ENCODE peak calls at places on chromosomes 7 and 10, in eight cellular contexts. One of them, this sample, is unnamed.

GRCh38 chr10:110137142-110137545 is 70.3 kb upstream of the MXI1 start:
- DNase-seq in epithelial cell of esophagus: peak
- DNase-seq in HCT116: peak
- DNase-seq in fibroblast of pulmonary artery: peak
- DNase-seq in lower lobe of right lung: no peak
- DNase-seq in cardiac muscle cell: peak
- DNase-seq in Panc1: peak
- DNase-seq in MM.1S: peak
- DNase-seq in this sample: no peak

GRCh38 chr10:58996063-58996462 is 180.4 kb upstream of the PHYHIPL start:
- DNase-seq in epithelial cell of esophagus: no peak
- DNase-seq in HCT116: no peak
- DNase-seq in fibroblast of pulmonary artery: no peak
- DNase-seq in lower lobe of right lung: no peak
- DNase-seq in cardiac muscle cell: no peak
- DNase-seq in Panc1: no peak
- DNase-seq in MM.1S: no peak
- DNase-seq in this sample: no peak

GRCh38 chr7:30473393-30473775 is 5.2 kb downstream of the NOD1 start:
- DNase-seq in epithelial cell of esophagus: no peak
- DNase-seq in HCT116: no peak
- DNase-seq in fibroblast of pulmonary artery: no peak
- DNase-seq in lower lobe of right lung: no peak
- DNase-seq in cardiac muscle cell: no peak
- DNase-seq in Panc1: no peak
- DNase-seq in MM.1S: no peak
- DNase-seq in this sample: no peak

GRCh38 chr10:66928791-66929190 is 3.0 kb downstream of the LRRTM3 start:
- DNase-seq in epithelial cell of esophagus: no peak
- DNase-seq in HCT116: no peak
- DNase-seq in fibroblast of pulmonary artery: no peak
- DNase-seq in lower lobe of right lung: no peak
- DNase-seq in cardiac muscle cell: no peak
- DNase-seq in Panc1: no peak
- DNase-seq in MM.1S: no peak
- DNase-seq in this sample: no peak

GRCh38 chr10:22599048-22599561 is 115.3 kb downstream of the PIP4K2A start:
- DNase-seq in epithelial cell of esophagus: peak
- DNase-seq in HCT116: no peak
- DNase-seq in fibroblast of pulmonary artery: peak
- DNase-seq in lower lobe of right lung: no peak
- DNase-seq in cardiac muscle cell: no peak
- DNase-seq in Panc1: no peak
- DNase-seq in MM.1S: no peak
- DNase-seq in this sample: no peak

GRCh38 chr10:129446182-129446581 is 20.9 kb upstream of the MGMT start:
- DNase-seq in epithelial cell of esophagus: no peak
- DNase-seq in HCT116: no peak
- DNase-seq in fibroblast of pulmonary artery: no peak
- DNase-seq in lower lobe of right lung: no peak
- DNase-seq in cardiac muscle cell: no peak
- DNase-seq in Panc1: no peak
- DNase-seq in MM.1S: no peak
- DNase-seq in this sample: no peak

GRCh38 chr10:87750001-87750651 is 67.9 kb downstream of the ATAD1 start:
- DNase-seq in epithelial cell of esophagus: peak
- DNase-seq in HCT116: no peak
- DNase-seq in fibroblast of pulmonary artery: peak
- DNase-seq in lower lobe of right lung: no peak
- DNase-seq in cardiac muscle cell: no peak
- DNase-seq in Panc1: no peak
- DNase-seq in MM.1S: no peak
- DNase-seq in this sample: no peak

GRCh38 chr10:97708167-97708566 is 5.4 kb upstream of the MARVELD1 start:
- DNase-seq in epithelial cell of esophagus: no peak
- DNase-seq in HCT116: no peak
- DNase-seq in fibroblast of pulmonary artery: no peak
- DNase-seq in lower lobe of right lung: no peak
- DNase-seq in cardiac muscle cell: no peak
- DNase-seq in Panc1: no peak
- DNase-seq in MM.1S: no peak
- DNase-seq in this sample: no peak

GRCh38 chr10:68897336-68897741 is 3.8 kb upstream of the DDX50 start:
- DNase-seq in epithelial cell of esophagus: peak
- DNase-seq in HCT116: peak
- DNase-seq in fibroblast of pulmonary artery: peak
- DNase-seq in lower lobe of right lung: no peak
- DNase-seq in cardiac muscle cell: peak
- DNase-seq in Panc1: peak
- DNase-seq in MM.1S: peak
- DNase-seq in this sample: no peak

GRCh38 chr10:72729528-72729927 is 37.6 kb downstream of the MCU start:
- DNase-seq in epithelial cell of esophagus: no peak
- DNase-seq in HCT116: no peak
- DNase-seq in fibroblast of pulmonary artery: no peak
- DNase-seq in lower lobe of right lung: no peak
- DNase-seq in cardiac muscle cell: no peak
- DNase-seq in Panc1: no peak
- DNase-seq in MM.1S: peak
- DNase-seq in this sample: no peak

DNA sequence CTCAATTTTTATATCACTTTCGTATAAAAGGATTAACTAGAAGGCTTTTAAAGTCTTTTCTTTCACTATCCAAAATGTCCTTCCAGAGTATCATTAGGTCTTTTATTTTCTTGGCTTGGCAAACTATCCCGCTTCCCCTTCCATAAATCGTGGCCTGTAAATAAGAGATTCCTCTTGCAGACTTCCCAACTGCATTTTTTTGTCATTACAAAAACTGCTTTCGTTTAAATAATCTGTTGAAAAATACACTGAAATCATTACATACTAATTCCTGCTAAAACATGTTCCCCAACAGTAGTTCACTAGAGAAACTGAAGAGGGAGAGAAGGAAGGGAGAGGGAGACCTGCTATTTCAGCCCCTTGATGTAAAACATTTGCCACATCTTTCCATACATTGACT is 48.8 kb upstream of the STK17A start:
- DNase-seq in epithelial cell of esophagus: peak
- DNase-seq in HCT116: no peak
- DNase-seq in fibroblast of pulmonary artery: peak
- DNase-seq in lower lobe of right lung: no peak
- DNase-seq in cardiac muscle cell: no peak
- DNase-seq in Panc1: no peak
- DNase-seq in MM.1S: no peak
- DNase-seq in this sample: no peak
- H3K4me3 ChIP-seq in epithelial cell of esophagus: no peak
- H3K4me3 ChIP-seq in HCT116: no peak
- H3K4me3 ChIP-seq in fibroblast of pulmonary artery: no peak
- H3K4me3 ChIP-seq in lower lobe of right lung: no peak
- H3K4me3 ChIP-seq in cardiac muscle cell: no peak
- H3K4me3 ChIP-seq in Panc1: no peak
- H3K4me3 ChIP-seq in MM.1S: no peak
- H3K4me3 ChIP-seq in this sample: no peak

GRCh38 chr7:65239324-65239706 is 134.3 kb upstream of the ZNF92 start:
- DNase-seq in epithelial cell of esophagus: no peak
- DNase-seq in HCT116: no peak
- DNase-seq in fibroblast of pulmonary artery: no peak
- DNase-seq in lower lobe of right lung: no peak
- DNase-seq in cardiac muscle cell: no peak
- DNase-seq in Panc1: no peak
- DNase-seq in MM.1S: no peak
- DNase-seq in this sample: no peak
- H3K4me3 ChIP-seq in epithelial cell of esophagus: no peak
- H3K4me3 ChIP-seq in HCT116: peak
- H3K4me3 ChIP-seq in fibroblast of pulmonary artery: peak
- H3K4me3 ChIP-seq in lower lobe of right lung: peak
- H3K4me3 ChIP-seq in cardiac muscle cell: peak
- H3K4me3 ChIP-seq in Panc1: peak
- H3K4me3 ChIP-seq in MM.1S: no peak
- H3K4me3 ChIP-seq in this sample: peak

GRCh38 chr10:10796061-10796773 is 221.5 kb upstream of the CELF2 start:
- DNase-seq in epithelial cell of esophagus: peak
- DNase-seq in HCT116: no peak
- DNase-seq in fibroblast of pulmonary artery: peak
- DNase-seq in lower lobe of right lung: no peak
- DNase-seq in cardiac muscle cell: no peak
- DNase-seq in Panc1: no peak
- DNase-seq in MM.1S: no peak
- DNase-seq in this sample: no peak
- H3K4me3 ChIP-seq in epithelial cell of esophagus: no peak
- H3K4me3 ChIP-seq in HCT116: no peak
- H3K4me3 ChIP-seq in fibroblast of pulmonary artery: no peak
- H3K4me3 ChIP-seq in lower lobe of right lung: peak
- H3K4me3 ChIP-seq in cardiac muscle cell: no peak
- H3K4me3 ChIP-seq in Panc1: no peak
- H3K4me3 ChIP-seq in MM.1S: no peak
- H3K4me3 ChIP-seq in this sample: no peak

GRCh38 chr7:148732862-148733261 is 34.2 kb downstream of the CUL1 start:
- DNase-seq in epithelial cell of esophagus: no peak
- DNase-seq in HCT116: no peak
- DNase-seq in fibroblast of pulmonary artery: no peak
- DNase-seq in lower lobe of right lung: no peak
- DNase-seq in cardiac muscle cell: no peak
- DNase-seq in Panc1: no peak
- DNase-seq in MM.1S: no peak
- DNase-seq in this sample: no peak
- H3K4me3 ChIP-seq in epithelial cell of esophagus: no peak
- H3K4me3 ChIP-seq in HCT116: no peak
- H3K4me3 ChIP-seq in fibroblast of pulmonary artery: no peak
- H3K4me3 ChIP-seq in lower lobe of right lung: no peak
- H3K4me3 ChIP-seq in cardiac muscle cell: no peak
- H3K4me3 ChIP-seq in Panc1: no peak
- H3K4me3 ChIP-seq in MM.1S: no peak
- H3K4me3 ChIP-seq in this sample: no peak

GRCh38 chr10:96305019-96305418 is 785 bp downstream of the DNTT start:
- DNase-seq in epithelial cell of esophagus: no peak
- DNase-seq in HCT116: no peak
- DNase-seq in fibroblast of pulmonary artery: no peak
- DNase-seq in lower lobe of right lung: no peak
- DNase-seq in cardiac muscle cell: no peak
- DNase-seq in Panc1: no peak
- DNase-seq in MM.1S: no peak
- DNase-seq in this sample: no peak
- H3K4me3 ChIP-seq in epithelial cell of esophagus: no peak
- H3K4me3 ChIP-seq in HCT116: no peak
- H3K4me3 ChIP-seq in fibroblast of pulmonary artery: no peak
- H3K4me3 ChIP-seq in lower lobe of right lung: no peak
- H3K4me3 ChIP-seq in cardiac muscle cell: no peak
- H3K4me3 ChIP-seq in Panc1: no peak
- H3K4me3 ChIP-seq in MM.1S: no peak
- H3K4me3 ChIP-seq in this sample: no peak

GRCh38 chr7:115707684-115708341 is 322.8 kb downstream of the TFEC start:
- DNase-seq in epithelial cell of esophagus: no peak
- DNase-seq in HCT116: no peak
- DNase-seq in fibroblast of pulmonary artery: no peak
- DNase-seq in lower lobe of right lung: no peak
- DNase-seq in cardiac muscle cell: no peak
- DNase-seq in Panc1: no peak
- DNase-seq in MM.1S: no peak
- DNase-seq in this sample: no peak
- H3K4me3 ChIP-seq in epithelial cell of esophagus: no peak
- H3K4me3 ChIP-seq in HCT116: no peak
- H3K4me3 ChIP-seq in fibroblast of pulmonary artery: no peak
- H3K4me3 ChIP-seq in lower lobe of right lung: no peak
- H3K4me3 ChIP-seq in cardiac muscle cell: no peak
- H3K4me3 ChIP-seq in Panc1: no peak
- H3K4me3 ChIP-seq in MM.1S: no peak
- H3K4me3 ChIP-seq in this sample: no peak

GRCh38 chr10:123620621-123621020 is 45.5 kb upstream of the GPR26 start:
- DNase-seq in epithelial cell of esophagus: no peak
- DNase-seq in HCT116: no peak
- DNase-seq in fibroblast of pulmonary artery: no peak
- DNase-seq in lower lobe of right lung: no peak
- DNase-seq in cardiac muscle cell: no peak
- DNase-seq in Panc1: no peak
- DNase-seq in MM.1S: no peak
- DNase-seq in this sample: no peak
- H3K4me3 ChIP-seq in epithelial cell of esophagus: no peak
- H3K4me3 ChIP-seq in HCT116: no peak
- H3K4me3 ChIP-seq in fibroblast of pulmonary artery: no peak
- H3K4me3 ChIP-seq in lower lobe of right lung: no peak
- H3K4me3 ChIP-seq in cardiac muscle cell: no peak
- H3K4me3 ChIP-seq in Panc1: no peak
- H3K4me3 ChIP-seq in MM.1S: no peak
- H3K4me3 ChIP-seq in this sample: no peak

This sample was measured in RWPE2.